ENCODE peak calls at places on chromosomes 3 and 15, in nine cellular contexts. One of them, this sample, is unnamed.

GRCh38 chr3:185176756-185177359 is 24.0 kb upstream of the C3orf70 start:
- DNase-seq in spleen: no peak
- DNase-seq in IMR-90: peak
- DNase-seq in GM12878: no peak
- DNase-seq in testis: peak
- DNase-seq in breast epithelium: no peak
- DNase-seq in gastrocnemius medialis: no peak
- DNase-seq in endothelial cell of umbilical vein: peak
- DNase-seq in transverse colon: peak
- DNase-seq in this sample: no peak

GRCh38 chr15:89799925-89800500 is 14.6 kb downstream of the ANPEP start:
- DNase-seq in spleen: no peak
- DNase-seq in IMR-90: no peak
- DNase-seq in GM12878: no peak
- DNase-seq in testis: no peak
- DNase-seq in breast epithelium: no peak
- DNase-seq in gastrocnemius medialis: no peak
- DNase-seq in endothelial cell of umbilical vein: no peak
- DNase-seq in transverse colon: no peak
- DNase-seq in this sample: no peak

GRCh38 chr3:124372784-124373183 is 357.5 kb upstream of the UMPS start:
- DNase-seq in spleen: no peak
- DNase-seq in IMR-90: no peak
- DNase-seq in GM12878: no peak
- DNase-seq in testis: no peak
- DNase-seq in breast epithelium: no peak
- DNase-seq in gastrocnemius medialis: no peak
- DNase-seq in endothelial cell of umbilical vein: no peak
- DNase-seq in transverse colon: no peak
- DNase-seq in this sample: no peak

GRCh38 chr3:126737527-126737926 is 33.5 kb downstream of the CHCHD6 start:
- DNase-seq in spleen: no peak
- DNase-seq in IMR-90: no peak
- DNase-seq in GM12878: no peak
- DNase-seq in testis: no peak
- DNase-seq in breast epithelium: no peak
- DNase-seq in gastrocnemius medialis: no peak
- DNase-seq in endothelial cell of umbilical vein: no peak
- DNase-seq in transverse colon: no peak
- DNase-seq in this sample: no peak

GRCh38 chr15:67641453-67641852 is 99.0 kb downstream of the MAP2K5 start:
- DNase-seq in spleen: no peak
- DNase-seq in IMR-90: no peak
- DNase-seq in GM12878: no peak
- DNase-seq in testis: no peak
- DNase-seq in breast epithelium: no peak
- DNase-seq in gastrocnemius medialis: no peak
- DNase-seq in endothelial cell of umbilical vein: no peak
- DNase-seq in transverse colon: no peak
- DNase-seq in this sample: no peak

GRCh38 chr3:13053915-13054704 is 19.1 kb downstream of the IQSEC1 start:
- DNase-seq in spleen: no peak
- DNase-seq in IMR-90: no peak
- DNase-seq in GM12878: no peak
- DNase-seq in testis: no peak
- DNase-seq in breast epithelium: no peak
- DNase-seq in gastrocnemius medialis: no peak
- DNase-seq in endothelial cell of umbilical vein: no peak
- DNase-seq in transverse colon: no peak
- DNase-seq in this sample: no peak

GRCh38 chr3:115877647-115877934 is 254.3 kb downstream of the GAP43 start:
- DNase-seq in spleen: no peak
- DNase-seq in IMR-90: no peak
- DNase-seq in GM12878: no peak
- DNase-seq in testis: peak
- DNase-seq in breast epithelium: no peak
- DNase-seq in gastrocnemius medialis: no peak
- DNase-seq in endothelial cell of umbilical vein: peak
- DNase-seq in transverse colon: no peak
- DNase-seq in this sample: no peak

GRCh38 chr3:122055215-122055614 is at the start of gene CD86:
- DNase-seq in spleen: no peak
- DNase-seq in IMR-90: no peak
- DNase-seq in GM12878: peak
- DNase-seq in testis: no peak
- DNase-seq in breast epithelium: no peak
- DNase-seq in gastrocnemius medialis: no peak
- DNase-seq in endothelial cell of umbilical vein: no peak
- DNase-seq in transverse colon: peak
- DNase-seq in this sample: no peak

GRCh38 chr3:193729601-193730000 is 136.6 kb downstream of the OPA1 start:
- DNase-seq in spleen: no peak
- DNase-seq in IMR-90: no peak
- DNase-seq in GM12878: no peak
- DNase-seq in testis: no peak
- DNase-seq in breast epithelium: no peak
- DNase-seq in gastrocnemius medialis: no peak
- DNase-seq in endothelial cell of umbilical vein: no peak
- DNase-seq in transverse colon: no peak
- DNase-seq in this sample: no peak

GRCh38 chr3:104347281-104347680 is 1019.4 kb upstream of the ALCAM start:
- DNase-seq in spleen: no peak
- DNase-seq in IMR-90: no peak
- DNase-seq in GM12878: no peak
- DNase-seq in testis: no peak
- DNase-seq in breast epithelium: no peak
- DNase-seq in gastrocnemius medialis: no peak
- DNase-seq in endothelial cell of umbilical vein: no peak
- DNase-seq in transverse colon: no peak
- DNase-seq in this sample: no peak

GRCh38 chr15:57306305-57306943 is 69.9 kb upstream of the CGNL1 start:
- DNase-seq in spleen: peak
- DNase-seq in IMR-90: peak
- DNase-seq in GM12878: no peak
- DNase-seq in testis: peak
- DNase-seq in breast epithelium: peak
- DNase-seq in gastrocnemius medialis: peak
- DNase-seq in endothelial cell of umbilical vein: peak
- DNase-seq in transverse colon: peak
- DNase-seq in this sample: peak

GRCh38 chr15:67225336-67225735 is 29.1 kb downstream of the AAGAB start:
- DNase-seq in spleen: no peak
- DNase-seq in IMR-90: peak
- DNase-seq in GM12878: no peak
- DNase-seq in testis: no peak
- DNase-seq in breast epithelium: no peak
- DNase-seq in gastrocnemius medialis: no peak
- DNase-seq in endothelial cell of umbilical vein: no peak
- DNase-seq in transverse colon: no peak
- DNase-seq in this sample: no peak

GRCh38 chr3:184767377-184767776 is 44.6 kb upstream of the VPS8 start:
- DNase-seq in spleen: peak
- DNase-seq in IMR-90: no peak
- DNase-seq in GM12878: no peak
- DNase-seq in testis: no peak
- DNase-seq in breast epithelium: no peak
- DNase-seq in gastrocnemius medialis: no peak
- DNase-seq in endothelial cell of umbilical vein: no peak
- DNase-seq in transverse colon: no peak
- DNase-seq in this sample: no peak

DNA sequence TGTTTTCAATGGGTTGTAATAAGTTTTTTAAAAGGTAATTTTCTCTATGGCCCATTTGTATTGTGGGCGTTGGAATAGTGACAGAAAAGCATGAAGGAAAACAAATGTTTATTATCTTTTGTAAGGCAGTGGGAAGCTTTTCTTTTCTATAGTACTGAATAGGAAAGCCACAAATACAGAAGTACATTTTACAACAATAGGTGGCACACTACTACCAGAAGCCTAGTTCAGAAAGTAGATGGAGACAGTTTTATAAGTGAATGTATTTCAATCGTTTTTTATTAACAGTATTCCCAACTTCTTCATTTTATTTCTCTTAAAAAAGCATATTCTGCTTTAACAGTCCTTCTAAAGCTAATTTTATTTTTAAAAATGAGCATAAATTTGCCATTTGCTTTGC is 296.7 kb downstream of the PTPRG start:
- DNase-seq in spleen: no peak
- DNase-seq in IMR-90: peak
- DNase-seq in GM12878: no peak
- DNase-seq in testis: no peak
- DNase-seq in breast epithelium: no peak
- DNase-seq in gastrocnemius medialis: no peak
- DNase-seq in endothelial cell of umbilical vein: peak
- DNase-seq in transverse colon: no peak
- DNase-seq in this sample: no peak
- TF ChIP-seq CTCF in spleen: no peak
- TF ChIP-seq CTCF in IMR-90: peak
- TF ChIP-seq CTCF in GM12878: peak
- TF ChIP-seq CTCF in testis: peak
- TF ChIP-seq CTCF in breast epithelium: no peak
- TF ChIP-seq CTCF in gastrocnemius medialis: peak
- TF ChIP-seq CTCF in endothelial cell of umbilical vein: peak
- TF ChIP-seq CTCF in transverse colon: peak
- TF ChIP-seq CTCF in this sample: peak

GRCh38 chr15:70048578-70048977 is 49.1 kb downstream of the TLE3 start:
- DNase-seq in spleen: no peak
- DNase-seq in IMR-90: no peak
- DNase-seq in GM12878: no peak
- DNase-seq in testis: no peak
- DNase-seq in breast epithelium: peak
- DNase-seq in gastrocnemius medialis: no peak
- DNase-seq in endothelial cell of umbilical vein: no peak
- DNase-seq in transverse colon: no peak
- DNase-seq in this sample: no peak

GRCh38 chr15:70048196-70048565 is 49.5 kb downstream of the TLE3 start:
- DNase-seq in spleen: peak
- DNase-seq in IMR-90: no peak
- DNase-seq in GM12878: no peak
- DNase-seq in testis: no peak
- DNase-seq in breast epithelium: peak
- DNase-seq in gastrocnemius medialis: no peak
- DNase-seq in endothelial cell of umbilical vein: no peak
- DNase-seq in transverse colon: no peak
- DNase-seq in this sample: no peak

GRCh38 chr15:70047386-70048195 is 50.1 kb downstream of the TLE3 start:
- DNase-seq in spleen: peak
- DNase-seq in IMR-90: peak
- DNase-seq in GM12878: no peak
- DNase-seq in testis: no peak
- DNase-seq in breast epithelium: peak
- DNase-seq in gastrocnemius medialis: no peak
- DNase-seq in endothelial cell of umbilical vein: no peak
- DNase-seq in transverse colon: peak
- DNase-seq in this sample: no peak

GRCh38 chr15:70045045-70045444 is 52.7 kb downstream of the TLE3 start:
- DNase-seq in spleen: no peak
- DNase-seq in IMR-90: peak
- DNase-seq in GM12878: no peak
- DNase-seq in testis: no peak
- DNase-seq in breast epithelium: peak
- DNase-seq in gastrocnemius medialis: no peak
- DNase-seq in endothelial cell of umbilical vein: no peak
- DNase-seq in transverse colon: no peak
- DNase-seq in this sample: no peak

GRCh38 chr15:70046716-70047369 is 50.9 kb downstream of the TLE3 start:
- DNase-seq in spleen: peak
- DNase-seq in IMR-90: no peak
- DNase-seq in GM12878: no peak
- DNase-seq in testis: no peak
- DNase-seq in breast epithelium: peak
- DNase-seq in gastrocnemius medialis: no peak
- DNase-seq in endothelial cell of umbilical vein: no peak
- DNase-seq in transverse colon: no peak
- DNase-seq in this sample: no peak
- TF ChIP-seq POLR2A in spleen: no peak
- TF ChIP-seq POLR2A in IMR-90: no peak
- TF ChIP-seq POLR2A in GM12878: no peak
- TF ChIP-seq POLR2A in testis: no peak
- TF ChIP-seq POLR2A in breast epithelium: no peak
- TF ChIP-seq POLR2A in gastrocnemius medialis: no peak
- TF ChIP-seq POLR2A in endothelial cell of umbilical vein: no peak
- TF ChIP-seq POLR2A in transverse colon: no peak
- TF ChIP-seq POLR2A in this sample: no peak

DNA sequence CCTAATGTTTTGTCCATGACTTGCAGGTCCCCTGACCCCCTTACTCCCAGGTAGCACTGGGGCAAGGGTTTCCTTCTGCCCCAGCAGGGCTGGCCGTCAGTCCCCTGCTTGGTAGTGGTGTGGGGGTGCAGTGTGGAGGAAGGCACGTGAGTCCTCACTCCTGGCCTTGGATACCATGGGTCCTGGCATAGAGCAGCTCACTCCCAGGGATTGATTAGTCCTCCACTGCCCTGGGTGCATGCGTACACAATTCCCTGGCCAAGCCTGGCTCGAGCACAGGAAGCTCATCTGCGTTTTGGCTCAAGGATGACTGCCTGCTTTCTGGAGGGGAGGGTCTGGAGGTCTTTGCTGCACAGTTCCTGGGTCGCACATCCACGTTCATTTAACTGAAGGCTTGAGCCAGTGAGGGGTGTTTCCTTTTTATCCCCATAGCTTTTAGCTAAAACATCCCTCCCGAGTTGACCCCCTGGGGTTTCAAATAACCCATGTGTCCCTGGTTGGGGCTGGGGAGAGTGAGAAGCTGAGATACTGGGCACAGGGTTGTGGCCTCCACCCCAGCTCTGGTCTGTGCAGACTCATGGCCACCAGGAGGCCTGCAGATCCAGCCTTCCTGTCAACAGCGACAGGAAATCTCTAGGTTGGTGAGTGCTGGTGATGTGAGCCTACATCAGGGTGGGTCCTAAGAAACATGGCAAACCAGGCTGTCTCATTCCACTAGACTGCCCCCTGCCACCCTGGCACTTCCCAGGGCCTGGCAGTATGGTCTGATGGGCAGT is 11.5 kb downstream of the HEMK1 start:
- DNase-seq in spleen: no peak
- DNase-seq in IMR-90: no peak
- DNase-seq in GM12878: no peak
- DNase-seq in testis: no peak
- DNase-seq in breast epithelium: no peak
- DNase-seq in gastrocnemius medialis: no peak
- DNase-seq in endothelial cell of umbilical vein: no peak
- DNase-seq in transverse colon: no peak
- DNase-seq in this sample: no peak
- H3K27ac ChIP-seq in spleen: no peak
- H3K27ac ChIP-seq in IMR-90: no peak
- H3K27ac ChIP-seq in GM12878: no peak
- H3K27ac ChIP-seq in testis: no peak
- H3K27ac ChIP-seq in breast epithelium: no peak
- H3K27ac ChIP-seq in gastrocnemius medialis: peak
- H3K27ac ChIP-seq in endothelial cell of umbilical vein: no peak
- H3K27ac ChIP-seq in transverse colon: no peak
- H3K27ac ChIP-seq in this sample: no peak

GRCh38 chr15:73717802-73718201 is 33.6 kb downstream of the CD276 start:
- DNase-seq in spleen: no peak
- DNase-seq in IMR-90: no peak
- DNase-seq in GM12878: no peak
- DNase-seq in testis: peak
- DNase-seq in breast epithelium: no peak
- DNase-seq in gastrocnemius medialis: no peak
- DNase-seq in endothelial cell of umbilical vein: no peak
- DNase-seq in transverse colon: no peak
- DNase-seq in this sample: no peak
- TF ChIP-seq CTCF in spleen: no peak
- TF ChIP-seq CTCF in IMR-90: no peak
- TF ChIP-seq CTCF in GM12878: no peak
- TF ChIP-seq CTCF in testis: peak
- TF ChIP-seq CTCF in breast epithelium: no peak
- TF ChIP-seq CTCF in gastrocnemius medialis: no peak
- TF ChIP-seq CTCF in endothelial cell of umbilical vein: peak
- TF ChIP-seq CTCF in transverse colon: no peak
- TF ChIP-seq CTCF in this sample: no peak

GRCh38 chr15:44711356-44712107 is at the start of gene B2M:
- DNase-seq in spleen: peak
- DNase-seq in IMR-90: peak
- DNase-seq in GM12878: peak
- DNase-seq in testis: peak
- DNase-seq in breast epithelium: peak
- DNase-seq in gastrocnemius medialis: peak
- DNase-seq in endothelial cell of umbilical vein: peak
- DNase-seq in transverse colon: peak
- DNase-seq in this sample: peak
- TF ChIP-seq POLR2A in spleen: peak
- TF ChIP-seq POLR2A in IMR-90: peak
- TF ChIP-seq POLR2A in GM12878: peak
- TF ChIP-seq POLR2A in testis: peak
- TF ChIP-seq POLR2A in breast epithelium: peak
- TF ChIP-seq POLR2A in gastrocnemius medialis: peak
- TF ChIP-seq POLR2A in endothelial cell of umbilical vein: peak
- TF ChIP-seq POLR2A in transverse colon: peak
- TF ChIP-seq POLR2A in this sample: no peak

This sample was measured in stomach.